ENCODE peak calls at places on chromosomes 12 and 14, in five cellular contexts. Y is glutamatergic neuron; U is progenitor cell of endocrine pancreas; L is HT-29; O is activated CD4-positive, alpha-beta T cell treated with anti-CD3 and anti-CD28 coated beads, Interleukin-2, amount 50 U/mL, for 1 hour. H is an unnamed sample.
A peak's percentile ranks its signal among the peaks of the same experiment; 100 is the strongest.

GRCh38 chr14:21539154-21539940 is 13.2 kb upstream of the SALL2 start:
- DNase-seq in Y (no peak), U (no peak), L (no peak), O (no peak), H (no peak)

GRCh38 chr12:108694812-108695278 is 36.5 kb downstream of the CORO1C start:
- DNase-seq in Y (no peak), U (no peak), L (no peak), O (no peak), H (no peak)

GRCh38 chr12:6899837-6900519 is 4.6 kb upstream of the LRRC23 start:
- DNase-seq in Y (no peak), U (no peak), L (peak; percentile 75), O (no peak), H (peak; percentile 56)

GRCh38 chr12:130331146-130331545 is 6.5 kb upstream of the PIWIL1 start:
- DNase-seq in Y (no peak), U (no peak), L (no peak), O (no peak), H (no peak)

GRCh38 chr12:120680165-120680738 is 6.7 kb upstream of the MLEC start:
- DNase-seq in Y (no peak), U (no peak), L (no peak), O (no peak), H (no peak)

GRCh38 chr12:22981711-22982110 is 356.7 kb downstream of the ETNK1 start:
- DNase-seq in Y (no peak), U (no peak), L (peak; percentile 19), O (no peak), H (no peak)

GRCh38 chr14:91413547-91414474 is 3.8 kb downstream of the CCDC88C start:
- DNase-seq in Y (no peak), U (peak; percentile 62), L (peak; percentile 32), O (peak; percentile 55), H (peak; percentile 92)

GRCh38 chr14:64464695-64465094 is 604 bp upstream of the AKAP5 start:
- DNase-seq in Y (no peak), U (no peak), L (peak; percentile 14), O (no peak), H (no peak)

GRCh38 chr12:78146365-78146772 is 315.7 kb downstream of the NAV3 start:
- DNase-seq in Y (no peak), U (no peak), L (peak; percentile 41), O (no peak), H (no peak)

GRCh38 chr12:132163911-132164288 is 19.6 kb downstream of the NOC4L start:
- DNase-seq in Y (peak; percentile 22), U (no peak), L (no peak), O (no peak), H (no peak)

GRCh38 chr14:78614651-78615050 is 444.5 kb downstream of the NRXN3 start:
- DNase-seq in Y (no peak), U (no peak), L (no peak), O (no peak), H (no peak)

GRCh38 chr12:121170581-121171260 is 38.0 kb downstream of the P2RX7 start:
- DNase-seq in Y (no peak), U (no peak), L (no peak), O (no peak), H (no peak)

GRCh38 chr14:68800361-68800760 is 7.5 kb upstream of the ZFP36L1 start:
- DNase-seq in Y (no peak), U (no peak), L (no peak), O (no peak), H (no peak)

GRCh38 chr12:132489078-132489601 is 811 bp upstream of the FBRSL1 start:
- DNase-seq in Y (peak; percentile 62), U (no peak), L (no peak), O (peak; percentile 45), H (no peak)

GRCh38 chr12:31736472-31736871 is 7.7 kb upstream of the AMN1 start:
- DNase-seq in Y (no peak), U (no peak), L (peak; percentile 44), O (peak; percentile 58), H (no peak)

GRCh38 chr14:23436327-23437141 is 1.1 kb upstream of the MYH7 start:
- DNase-seq in Y (no peak), U (peak; percentile 49), L (no peak), O (no peak), H (no peak)

GRCh38 chr14:21525995-21526671 is at the start of gene SALL2:
- DNase-seq in Y (peak; percentile 91), U (peak; percentile 71), L (no peak), O (peak; percentile 57), H (peak; percentile 97)

GRCh38 chr14:95943699-95944098 is 67.1 kb downstream of the TUNAR start:
- DNase-seq in Y (no peak), U (no peak), L (no peak), O (no peak), H (no peak)

GRCh38 chr14:69152181-69152943 is 557 bp downstream of the DCAF5 start:
- DNase-seq in Y (peak; percentile 52), U (no peak), L (peak; percentile 17), O (peak; percentile 41), H (peak; percentile 43)

GRCh38 chr12:117155278-117156060 is 34.8 kb downstream of the FBXO21 start:
- DNase-seq in Y (peak; percentile 78), U (peak; percentile 67), L (peak; percentile 94), O (peak; percentile 74), H (peak; percentile 100)

GRCh38 chr14:93991649-93992048 is 5.5 kb upstream of the CCDC197 start:
- DNase-seq in Y (no peak), U (no peak), L (no peak), O (no peak), H (no peak)

GRCh38 chr14:104214411-104214810 is 76.0 kb downstream of the KIF26A start:
- DNase-seq in Y (no peak), U (no peak), L (no peak), O (no peak), H (no peak)

GRCh38 chr12:68175566-68176033 is 16.1 kb upstream of the IFNG start:
- DNase-seq in Y (no peak), U (no peak), L (no peak), O (peak; percentile 46), H (no peak)

GRCh38 chr12:53122961-53123468 is 19.7 kb downstream of the SOAT2 start:
- DNase-seq in Y (no peak), U (no peak), L (no peak), O (no peak), H (no peak)

GRCh38 chr14:60247994-60248696 is 876 bp upstream of the PPM1A start:
- DNase-seq in Y (peak; percentile 78), U (peak; percentile 56), L (peak; percentile 81), O (peak; percentile 74), H (peak; percentile 80)

GRCh38 chr12:68446379-68446778 is 114.2 kb upstream of the MDM1 start:
- DNase-seq in Y (no peak), U (no peak), L (no peak), O (no peak), H (no peak)

GRCh38 chr14:93741556-93742210 is 46.6 kb downstream of the PRIMA1 start:
- DNase-seq in Y (no peak), U (no peak), L (no peak), O (no peak), H (no peak)

GRCh38 chr14:27845902-27846301 is 920.7 kb upstream of the FOXG1 start:
- DNase-seq in Y (no peak), U (no peak), L (no peak), O (no peak), H (no peak)

GRCh38 chr12:7129647-7130536 is at the start of gene CLSTN3:
- DNase-seq in Y (peak; percentile 90), U (peak; percentile 91), L (peak; percentile 40), O (peak; percentile 82), H (peak; percentile 89)

GRCh38 chr12:57096099-57096572 is 7.2 kb downstream of the NAB2 start:
- DNase-seq in Y (no peak), U (no peak), L (peak; percentile 48), O (no peak), H (no peak)

GRCh38 chr12:96242597-96242996 is 48.4 kb downstream of the ELK3 start:
- DNase-seq in Y (no peak), U (no peak), L (no peak), O (no peak), H (no peak)

GRCh38 chr12:31118831-31119530 is 45.3 kb downstream of the DDX11 start:
- DNase-seq in Y (peak; percentile 62), U (peak; percentile 49), L (peak; percentile 19), O (no peak), H (peak; percentile 72)

GRCh38 chr12:45089417-45089816 is 38.5 kb upstream of the DBX2 start:
- DNase-seq in Y (no peak), U (no peak), L (no peak), O (no peak), H (no peak)